ENCODE peak calls at places on chromosome 16, in seven cellular contexts. One of them, this sample, is unnamed.

GRCh38 chr16:88308441-88309173 is 74.2 kb upstream of the ZNF469 start:
- DNase-seq in effector memory CD4-positive, alpha-beta T cell: no peak
- DNase-seq in lower lobe of right lung: no peak
- DNase-seq in GM12865: no peak
- DNase-seq in body of pancreas: no peak
- DNase-seq in PC-9: no peak
- DNase-seq in IMR-90: no peak
- DNase-seq in this sample: no peak

GRCh38 chr16:27786221-27786848 is 236.4 kb downstream of the KATNIP start:
- DNase-seq in effector memory CD4-positive, alpha-beta T cell: no peak
- DNase-seq in lower lobe of right lung: no peak
- DNase-seq in GM12865: no peak
- DNase-seq in body of pancreas: no peak
- DNase-seq in PC-9: no peak
- DNase-seq in IMR-90: no peak
- DNase-seq in this sample: no peak

GRCh38 chr16:70304892-70305448 is 6.0 kb downstream of the DDX19B start:
- DNase-seq in effector memory CD4-positive, alpha-beta T cell: no peak
- DNase-seq in lower lobe of right lung: no peak
- DNase-seq in GM12865: no peak
- DNase-seq in body of pancreas: no peak
- DNase-seq in PC-9: peak; percentile 34
- DNase-seq in IMR-90: no peak
- DNase-seq in this sample: no peak

GRCh38 chr16:66161942-66162341 is 204.5 kb upstream of the CDH5 start:
- DNase-seq in effector memory CD4-positive, alpha-beta T cell: no peak
- DNase-seq in lower lobe of right lung: no peak
- DNase-seq in GM12865: peak; percentile 46
- DNase-seq in body of pancreas: no peak
- DNase-seq in PC-9: no peak
- DNase-seq in IMR-90: no peak
- DNase-seq in this sample: no peak

GRCh38 chr16:73418746-73419145 is 370.8 kb upstream of the ZFHX3 start:
- DNase-seq in effector memory CD4-positive, alpha-beta T cell: no peak
- DNase-seq in lower lobe of right lung: no peak
- DNase-seq in GM12865: no peak
- DNase-seq in body of pancreas: no peak
- DNase-seq in PC-9: no peak
- DNase-seq in IMR-90: peak; percentile 22
- DNase-seq in this sample: no peak

GRCh38 chr16:88914750-88915368 is 48.4 kb upstream of the PABPN1L start:
- DNase-seq in effector memory CD4-positive, alpha-beta T cell: no peak
- DNase-seq in lower lobe of right lung: no peak
- DNase-seq in GM12865: no peak
- DNase-seq in body of pancreas: no peak
- DNase-seq in PC-9: no peak
- DNase-seq in IMR-90: peak; percentile 25
- DNase-seq in this sample: no peak

GRCh38 chr16:75019586-75019985 is 20.8 kb downstream of the ZNRF1 start:
- DNase-seq in effector memory CD4-positive, alpha-beta T cell: no peak
- DNase-seq in lower lobe of right lung: no peak
- DNase-seq in GM12865: no peak
- DNase-seq in body of pancreas: no peak
- DNase-seq in PC-9: no peak
- DNase-seq in IMR-90: no peak
- DNase-seq in this sample: no peak

GRCh38 chr16:17359778-17360177 is 111.0 kb downstream of the XYLT1 start:
- DNase-seq in effector memory CD4-positive, alpha-beta T cell: peak; percentile 45
- DNase-seq in lower lobe of right lung: no peak
- DNase-seq in GM12865: peak; percentile 28
- DNase-seq in body of pancreas: no peak
- DNase-seq in PC-9: no peak
- DNase-seq in IMR-90: peak; percentile 70
- DNase-seq in this sample: peak; percentile 48

GRCh38 chr16:26697826-26698225 is 368.9 kb upstream of the C16orf82 start:
- DNase-seq in effector memory CD4-positive, alpha-beta T cell: no peak
- DNase-seq in lower lobe of right lung: no peak
- DNase-seq in GM12865: no peak
- DNase-seq in body of pancreas: no peak
- DNase-seq in PC-9: no peak
- DNase-seq in IMR-90: no peak
- DNase-seq in this sample: no peak

GRCh38 chr16:82609140-82609539 is 17.6 kb upstream of the CDH13 start:
- DNase-seq in effector memory CD4-positive, alpha-beta T cell: no peak
- DNase-seq in lower lobe of right lung: no peak
- DNase-seq in GM12865: no peak
- DNase-seq in body of pancreas: no peak
- DNase-seq in PC-9: no peak
- DNase-seq in IMR-90: no peak
- DNase-seq in this sample: no peak

DNA sequence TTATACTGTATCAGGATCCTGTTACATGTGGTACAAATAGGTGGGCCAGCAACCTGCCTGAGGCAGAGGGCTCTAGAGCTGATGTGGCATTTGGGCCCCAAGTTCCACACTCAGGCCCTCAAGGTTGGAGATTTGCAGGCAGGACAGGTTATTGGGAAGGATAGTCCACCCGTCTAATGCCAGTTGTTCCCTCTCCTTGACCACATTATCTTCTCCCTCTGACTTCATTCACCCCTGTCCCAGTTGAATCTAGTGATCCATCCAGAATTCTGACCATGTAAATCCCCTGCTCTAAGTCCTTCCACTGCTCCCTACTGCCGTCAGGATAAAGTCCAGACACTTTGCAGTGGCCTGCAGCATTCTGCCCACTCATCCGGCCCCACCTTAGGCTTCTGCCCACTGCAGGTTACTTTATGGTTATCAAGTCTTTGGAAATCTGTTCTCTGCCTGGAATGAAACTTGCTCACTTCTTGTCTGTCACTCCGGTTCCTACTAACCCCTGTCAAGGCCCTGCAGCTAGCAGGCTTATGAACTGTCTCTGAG is 1.9 kb upstream of the NFATC3 start:
- DNase-seq in effector memory CD4-positive, alpha-beta T cell: no peak
- DNase-seq in lower lobe of right lung: no peak
- DNase-seq in GM12865: no peak
- DNase-seq in body of pancreas: no peak
- DNase-seq in PC-9: no peak
- DNase-seq in IMR-90: no peak
- DNase-seq in this sample: no peak
- H3K4me3 ChIP-seq in effector memory CD4-positive, alpha-beta T cell: no peak overlapping the region
- H3K4me3 ChIP-seq in lower lobe of right lung: no peak overlapping the region
- H3K4me3 ChIP-seq in GM12865: no peak overlapping the region
- H3K4me3 ChIP-seq in body of pancreas: no peak overlapping the region
- H3K4me3 ChIP-seq in PC-9: no peak overlapping the region
- H3K4me3 ChIP-seq in IMR-90: no peak overlapping the region
- H3K4me3 ChIP-seq in this sample: no peak overlapping the region

GRCh38 chr16:77582956-77583355 is 139.4 kb upstream of the NUDT7 start:
- DNase-seq in effector memory CD4-positive, alpha-beta T cell: no peak
- DNase-seq in lower lobe of right lung: no peak
- DNase-seq in GM12865: no peak
- DNase-seq in body of pancreas: no peak
- DNase-seq in PC-9: no peak
- DNase-seq in IMR-90: no peak
- DNase-seq in this sample: no peak

GRCh38 chr16:77584205-77584859 is 138.0 kb upstream of the NUDT7 start:
- DNase-seq in effector memory CD4-positive, alpha-beta T cell: no peak
- DNase-seq in lower lobe of right lung: no peak
- DNase-seq in GM12865: peak; percentile 53
- DNase-seq in body of pancreas: peak; percentile 50
- DNase-seq in PC-9: peak; percentile 21
- DNase-seq in IMR-90: peak; percentile 63
- DNase-seq in this sample: peak; percentile 54

GRCh38 chr16:77579283-77579985 is 142.9 kb upstream of the NUDT7 start:
- DNase-seq in effector memory CD4-positive, alpha-beta T cell: no peak
- DNase-seq in lower lobe of right lung: no peak
- DNase-seq in GM12865: no peak
- DNase-seq in body of pancreas: no peak
- DNase-seq in PC-9: no peak
- DNase-seq in IMR-90: peak; percentile 6
- DNase-seq in this sample: no peak

GRCh38 chr16:77585379-77585778 is 136.9 kb upstream of the NUDT7 start:
- DNase-seq in effector memory CD4-positive, alpha-beta T cell: no peak
- DNase-seq in lower lobe of right lung: no peak
- DNase-seq in GM12865: peak; percentile 12
- DNase-seq in body of pancreas: no peak
- DNase-seq in PC-9: no peak
- DNase-seq in IMR-90: peak; percentile 41
- DNase-seq in this sample: no peak

DNA sequence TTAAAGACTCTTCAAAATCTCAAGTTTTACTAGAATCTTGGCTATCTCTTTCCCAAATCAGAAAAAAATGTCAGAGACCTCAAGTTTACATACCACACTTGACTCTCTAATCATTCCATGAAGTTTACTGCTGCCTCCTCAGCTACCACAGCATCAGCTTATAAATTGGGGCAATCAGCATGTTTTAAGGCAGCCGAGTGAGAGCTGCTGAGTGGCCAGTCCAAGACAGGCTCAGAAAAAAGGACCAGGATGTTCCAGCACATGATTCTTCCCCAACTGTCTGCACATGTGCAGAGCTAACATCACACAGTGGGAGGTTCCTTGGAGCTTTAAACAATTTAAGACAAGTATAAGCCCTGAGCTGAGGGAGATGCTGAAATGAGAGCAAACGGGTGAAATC is 140.6 kb upstream of the NUDT7 start:
- DNase-seq in effector memory CD4-positive, alpha-beta T cell: no peak
- DNase-seq in lower lobe of right lung: no peak
- DNase-seq in GM12865: no peak
- DNase-seq in body of pancreas: no peak
- DNase-seq in PC-9: no peak
- DNase-seq in IMR-90: peak; percentile 5
- DNase-seq in this sample: no peak
- H3K4me3 ChIP-seq in effector memory CD4-positive, alpha-beta T cell: no peak overlapping the region
- H3K4me3 ChIP-seq in lower lobe of right lung: no peak overlapping the region
- H3K4me3 ChIP-seq in GM12865: no peak overlapping the region
- H3K4me3 ChIP-seq in body of pancreas: no peak overlapping the region
- H3K4me3 ChIP-seq in PC-9: no peak overlapping the region
- H3K4me3 ChIP-seq in IMR-90: no peak overlapping the region
- H3K4me3 ChIP-seq in this sample: no peak overlapping the region

DNA sequence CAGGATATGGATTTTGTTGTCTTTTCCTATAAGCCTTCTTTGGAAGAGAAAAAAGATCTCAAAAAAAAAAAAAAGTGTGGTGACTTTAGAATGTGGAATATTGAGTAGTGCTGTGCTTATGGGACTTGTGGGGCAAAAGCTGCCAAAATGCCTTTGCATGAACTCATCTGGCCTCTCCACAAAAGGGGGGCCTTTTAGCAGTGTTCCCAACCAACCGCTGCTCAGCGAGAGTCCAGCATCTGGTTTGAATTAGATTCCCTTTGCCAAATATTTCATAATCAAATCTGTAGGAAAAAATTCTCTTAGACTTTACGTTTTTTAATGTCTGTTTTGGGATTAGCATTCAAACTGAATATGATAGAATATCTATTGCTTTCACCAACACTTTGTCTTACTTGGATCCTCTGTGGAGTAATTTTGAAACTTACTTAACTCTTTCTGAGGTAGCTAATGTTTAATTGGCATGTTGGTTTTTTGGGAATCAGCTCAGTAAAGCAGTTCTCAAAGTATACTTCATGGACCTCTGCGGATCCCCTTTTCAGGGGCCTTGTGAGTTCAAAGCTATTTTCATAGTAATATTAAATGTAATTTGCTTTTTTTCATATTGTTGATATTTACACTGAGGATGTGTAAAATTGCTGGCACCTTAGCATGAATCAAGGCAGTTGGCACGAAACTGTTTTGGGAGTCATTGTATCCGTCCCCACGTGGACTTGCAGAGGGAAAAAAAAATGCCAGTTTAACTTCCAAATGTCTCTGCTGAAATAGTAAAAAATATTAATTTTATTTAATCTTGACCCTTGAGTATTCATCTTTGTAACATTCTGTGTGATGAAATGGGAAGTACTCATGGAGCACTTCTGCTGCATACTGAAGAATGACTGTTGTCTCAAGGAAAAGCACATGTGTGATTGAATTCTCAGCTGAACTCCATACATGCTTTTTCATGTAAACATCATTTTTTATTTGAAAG is 34.7 kb upstream of the VPS4A start:
- DNase-seq in effector memory CD4-positive, alpha-beta T cell: no peak
- DNase-seq in lower lobe of right lung: no peak
- DNase-seq in GM12865: no peak
- DNase-seq in body of pancreas: peak; percentile 29
- DNase-seq in PC-9: no peak
- DNase-seq in IMR-90: peak; percentile 98
- DNase-seq in this sample: no peak
- H3K4me3 ChIP-seq in effector memory CD4-positive, alpha-beta T cell: no peak overlapping the region
- H3K4me3 ChIP-seq in lower lobe of right lung: no peak overlapping the region
- H3K4me3 ChIP-seq in GM12865: no peak overlapping the region
- H3K4me3 ChIP-seq in body of pancreas: no peak overlapping the region
- H3K4me3 ChIP-seq in PC-9: no peak overlapping the region
- H3K4me3 ChIP-seq in IMR-90: no peak overlapping the region
- H3K4me3 ChIP-seq in this sample: no peak overlapping the region

GRCh38 chr16:667113-667779 is 686 bp upstream of the RHOT2 start:
- DNase-seq in effector memory CD4-positive, alpha-beta T cell: no peak
- DNase-seq in lower lobe of right lung: no peak
- DNase-seq in GM12865: no peak
- DNase-seq in body of pancreas: no peak
- DNase-seq in PC-9: no peak
- DNase-seq in IMR-90: no peak
- DNase-seq in this sample: no peak
- H3K4me3 ChIP-seq in effector memory CD4-positive, alpha-beta T cell: peak overlapping the region; percentile 80
- H3K4me3 ChIP-seq in lower lobe of right lung: peak overlapping the region; percentile 96
- H3K4me3 ChIP-seq in GM12865: peak overlapping the region; percentile 20
- H3K4me3 ChIP-seq in body of pancreas: no peak overlapping the region
- H3K4me3 ChIP-seq in PC-9: no peak overlapping the region
- H3K4me3 ChIP-seq in IMR-90: no peak overlapping the region
- H3K4me3 ChIP-seq in this sample: peak overlapping the region; percentile 81